ENCODE peak calls at places on chromosomes 6 and 20, in six cellular contexts. I, U, E, N, Y and W are unnamed samples.

GRCh38 chr6:158500016-158500735 is 59.7 kb upstream of the TMEM181 start:
- DNase-seq in I (peak; percentile 72), U (no peak), E (no peak), N (no peak), Y (peak; percentile 53), W (no peak)

GRCh38 chr6:43444601-43445000 is 10.7 kb downstream of the DLK2 start:
- DNase-seq in I (no peak), U (no peak), E (no peak), N (no peak), Y (no peak), W (no peak)

GRCh38 chr20:25574411-25574810 is 10.9 kb downstream of the NINL start:
- DNase-seq in I (peak; percentile 25), U (no peak), E (peak; percentile 14), N (no peak), Y (peak; percentile 42), W (peak; percentile 28)

GRCh38 chr20:5991623-5992441 is 41.4 kb downstream of the MCM8 start:
- DNase-seq in I (peak; percentile 84), U (no peak), E (peak; percentile 68), N (no peak), Y (no peak), W (no peak)

GRCh38 chr6:43275782-43276179 is 22.3 kb upstream of the SLC22A7 start:
- DNase-seq in I (no peak), U (no peak), E (no peak), N (no peak), Y (no peak), W (no peak)

GRCh38 chr6:138272543-138273305 is 54.4 kb upstream of the PBOV1 start:
- DNase-seq in I (no peak), U (no peak), E (no peak), N (no peak), Y (no peak), W (no peak)

GRCh38 chr20:18288748-18289705 is 700 bp downstream of the ZNF133 start:
- DNase-seq in I (peak; percentile 2), U (peak; percentile 9), E (no peak), N (peak; percentile 10), Y (peak; percentile 18), W (no peak)

GRCh38 chr6:156645106-156645505 is 132.1 kb upstream of the ARID1B start:
- DNase-seq in I (peak; percentile 33), U (no peak), E (no peak), N (no peak), Y (no peak), W (no peak)

GRCh38 chr20:41258489-41258888 is 59.0 kb downstream of the ZHX3 start:
- DNase-seq in I (no peak), U (no peak), E (no peak), N (no peak), Y (no peak), W (no peak)

GRCh38 chr6:106165885-106166485 is 79.8 kb downstream of the PRDM1 start:
- DNase-seq in I (no peak), U (no peak), E (peak; percentile 29), N (no peak), Y (no peak), W (no peak)

GRCh38 chr6:167733740-167734661 is 92.7 kb upstream of the AFDN start:
- DNase-seq in I (no peak), U (no peak), E (no peak), N (no peak), Y (no peak), W (no peak)

GRCh38 chr6:87484491-87484890 is 11.7 kb downstream of the SLC35A1 start:
- DNase-seq in I (no peak), U (no peak), E (no peak), N (no peak), Y (no peak), W (no peak)

GRCh38 chr6:163711615-163712568 is 297.4 kb downstream of the QKI start:
- DNase-seq in I (no peak), U (no peak), E (no peak), N (peak; percentile 80), Y (no peak), W (no peak)

GRCh38 chr6:125363010-125363359 is 61.2 kb upstream of the HDDC2 start:
- DNase-seq in I (peak; percentile 4), U (no peak), E (no peak), N (peak; percentile 28), Y (peak; percentile 32), W (peak; percentile 61)

GRCh38 chr6:126743051-126743450 is 375.4 kb upstream of the RSPO3 start:
- DNase-seq in I (no peak), U (no peak), E (no peak), N (no peak), Y (no peak), W (no peak)

GRCh38 chr20:41587956-41588355 is 30.2 kb downstream of the CHD6 start:
- DNase-seq in I (peak; percentile 65), U (no peak), E (no peak), N (no peak), Y (peak; percentile 67), W (no peak)

GRCh38 chr20:36070451-36070850 is 84.1 kb upstream of the EPB41L1 start:
- DNase-seq in I (no peak), U (no peak), E (no peak), N (no peak), Y (no peak), W (no peak)

GRCh38 chr6:11494786-11495564 is 42.6 kb upstream of the TMEM170B start:
- DNase-seq in I (no peak), U (no peak), E (no peak), N (no peak), Y (no peak), W (no peak)

GRCh38 chr6:14354919-14355572 is 237.5 kb downstream of the CD83 start:
- DNase-seq in I (peak; percentile 75), U (no peak), E (no peak), N (peak; percentile 68), Y (no peak), W (no peak)

GRCh38 chr6:96499781-96500180 is 21.8 kb upstream of the UFL1 start:
- DNase-seq in I (no peak), U (no peak), E (no peak), N (no peak), Y (no peak), W (no peak)

GRCh38 chr6:11094411-11094851 is 797 bp downstream of the SMIM13 start:
- DNase-seq in I (peak; percentile 19), U (peak; percentile 19), E (peak; percentile 64), N (peak; percentile 48), Y (peak; percentile 35), W (peak; percentile 41)

GRCh38 chr20:53866787-53867740 is 203.3 kb downstream of the BCAS1 start:
- DNase-seq in I (peak; percentile 29), U (peak; percentile 6), E (no peak), N (no peak), Y (no peak), W (peak; percentile 63)

GRCh38 chr6:9085054-9085746 is 649.9 kb upstream of the SLC35B3 start:
- DNase-seq in I (no peak), U (no peak), E (no peak), N (no peak), Y (no peak), W (no peak)

GRCh38 chr6:144145546-144145945 is 4.8 kb upstream of the STX11 start:
- DNase-seq in I (peak; percentile 26), U (no peak), E (no peak), N (no peak), Y (no peak), W (no peak)

GRCh38 chr20:33796907-33797544 is 14.1 kb upstream of the CHMP4B start:
- DNase-seq in I (no peak), U (no peak), E (no peak), N (no peak), Y (no peak), W (peak; percentile 97)

GRCh38 chr6:8481727-8482126 is 46.4 kb upstream of the SLC35B3 start:
- DNase-seq in I (no peak), U (no peak), E (no peak), N (no peak), Y (no peak), W (no peak)

GRCh38 chr6:9056556-9056955 is 621.2 kb upstream of the SLC35B3 start:
- DNase-seq in I (no peak), U (no peak), E (no peak), N (no peak), Y (no peak), W (no peak)

GRCh38 chr6:84498905-84499304 is 265.5 kb downstream of the TBX18 start:
- DNase-seq in I (no peak), U (no peak), E (no peak), N (no peak), Y (no peak), W (no peak)

GRCh38 chr20:1818247-1818840 is 76.9 kb upstream of the SIRPA start:
- DNase-seq in I (no peak), U (no peak), E (no peak), N (no peak), Y (no peak), W (no peak)